ENCODE peak calls at places on chromosomes 1 and 21, in four cellular contexts. G is foreskin fibroblast, F is astrocyte, L is cardiac fibroblast. K is an unnamed sample.

GRCh38 chr1:155913969-155914757 is 3.0 kb upstream of the RIT1 start:
- DNase-seq in F (no peak), L (no peak), G (peak), K (no peak)

GRCh38 chr1:7678491-7679158 is 92.5 kb upstream of the VAMP3 start:
- DNase-seq in G (no peak), F (no peak), L (no peak), K (no peak)

GRCh38 chr1:180548686-180549326 is 10.0 kb upstream of the OVAAL start:
- DNase-seq in L (no peak), G (no peak), F (no peak), K (no peak)

GRCh38 chr1:15215116-15215515 is 31.9 kb upstream of the FHAD1 start:
- DNase-seq in L (no peak), G (no peak), F (no peak), K (no peak)

GRCh38 chr1:94803517-94804441 is 16.4 kb upstream of the SLC44A3 start:
- DNase-seq in G (peak), F (no peak), L (no peak), K (no peak)

GRCh38 chr1:48031676-48032075 is 34.5 kb upstream of the TRABD2B start:
- DNase-seq in L (no peak), G (no peak), F (no peak), K (no peak)

GRCh38 chr1:94821636-94822305 is 1.6 kb downstream of the SLC44A3 start:
- DNase-seq in G (no peak), F (no peak), L (no peak), K (no peak)

GRCh38 chr1:45400049-45400448 is 59.8 kb upstream of the MUTYH start:
- DNase-seq in G (no peak), L (no peak), F (no peak), K (no peak)

GRCh38 chr1:27981146-27981545 is 21.4 kb downstream of the XKR8 start:
- DNase-seq in F (peak), G (no peak), L (no peak), K (no peak)

GRCh38 chr1:13749543-13750307 is 49.7 kb downstream of the PRDM2 start:
- DNase-seq in G (peak), L (peak), F (no peak), K (no peak)

GRCh38 chr21:34599534-34600101 is 15.3 kb downstream of the RCAN1 start:
- DNase-seq in G (no peak), L (no peak), F (no peak), K (no peak)

GRCh38 chr1:225911207-225912130 is 12.6 kb downstream of the PYCR2 start:
- DNase-seq in G (no peak), L (peak), F (no peak), K (no peak)

GRCh38 chr1:91835087-91835521 is 50.8 kb downstream of the TGFBR3 start:
- DNase-seq in L (no peak), G (no peak), F (no peak), K (no peak)

GRCh38 chr1:29946057-29946456 is 709.7 kb downstream of the PTPRU start:
- DNase-seq in L (no peak), G (no peak), F (no peak), K (no peak)

GRCh38 chr1:30645807-30646206 is 77.6 kb downstream of the MATN1 start:
- DNase-seq in F (peak), G (peak), L (peak), K (no peak)

GRCh38 chr1:235513495-235514366 is 9.5 kb upstream of the B3GALNT2 start:
- DNase-seq in F (peak), G (peak), L (peak), K (no peak)

GRCh38 chr21:30232011-30232410 is 16.1 kb upstream of the CLDN8 start:
- DNase-seq in L (peak), F (no peak), G (no peak), K (no peak)

GRCh38 chr1:200296091-200296661 is 113.7 kb downstream of the ZNF281 start:
- DNase-seq in F (no peak), G (no peak), L (no peak), K (no peak)

GRCh38 chr1:53622531-53622930 is 116.4 kb downstream of the GLIS1 start:
- DNase-seq in G (no peak), F (no peak), L (no peak), K (no peak)

GRCh38 chr1:186753241-186753640 is 73.0 kb upstream of the PTGS2 start:
- DNase-seq in L (peak), F (no peak), G (no peak), K (no peak)

GRCh38 chr1:51285055-51285454 is 45.3 kb downstream of the TTC39A start:
- DNase-seq in L (no peak), G (no peak), F (no peak), K (no peak)

GRCh38 chr1:160607051-160608032 is 28.0 kb upstream of the CD84 start:
- DNase-seq in G (peak), F (peak), L (peak), K (peak)

GRCh38 chr1:29630756-29631155 is 394.4 kb downstream of the PTPRU start:
- DNase-seq in L (no peak), F (no peak), G (no peak), K (no peak)

GRCh38 chr1:216237927-216238550 is 185.2 kb downstream of the USH2A start:
- DNase-seq in L (no peak), G (no peak), F (no peak), K (no peak)

GRCh38 chr1:196415978-196416377 is 192.3 kb downstream of the KCNT2 start:
- DNase-seq in L (no peak), F (no peak), G (no peak), K (no peak)